ENCODE peak calls at places on chromosomes 12 and 14, in seven cellular contexts. D is CD8-positive, alpha-beta T cell; M is aorta; J is CD8-positive, alpha-beta memory T cell; Q is GM04504; O is stimulated activated naive B cell treated with anti-CD40 and anti-IgM and Interleukin-4, amounts not matched to agents 10 μg/mL and 1 μg/mL and 100 μg/mL, for 72 hours; C is activated CD4-positive, alpha-beta T cell treated with anti-CD3 and anti-CD28 coated beads for 1 hour. V is an unnamed sample.
A peak's percentile ranks its signal among the peaks of the same experiment; 100 is the strongest.

GRCh38 chr14:56318393-56319115 is 200.3 kb downstream of the PELI2 start:
- DNase-seq in D (no peak), M (no peak), J (no peak), Q (no peak), O (no peak), C (no peak), V (no peak)

GRCh38 chr12:121827351-121828099 is 23.7 kb downstream of the SETD1B start:
- DNase-seq in D (no peak), M (no peak), J (no peak), Q (no peak), O (no peak), C (no peak), V (no peak)

GRCh38 chr14:106228541-106229158 is 702.3 kb downstream of the TMEM121 start:
- DNase-seq in D (peak; percentile 40), M (no peak), J (no peak), Q (no peak), O (no peak), C (peak; percentile 23), V (no peak)

GRCh38 chr14:90512332-90512951 is 115.6 kb downstream of the CALM1 start:
- DNase-seq in D (no peak), M (no peak), J (no peak), Q (no peak), O (no peak), C (no peak), V (no peak)

GRCh38 chr12:112159146-112159541 is 33.8 kb downstream of the TRAFD1 start:
- DNase-seq in D (no peak), M (peak; percentile 30), J (no peak), Q (no peak), O (no peak), C (no peak), V (no peak)

GRCh38 chr12:132554857-132555630 is 55.3 kb downstream of the LRCOL1 start:
- DNase-seq in D (peak; percentile 41), M (no peak), J (no peak), Q (no peak), O (no peak), C (no peak), V (no peak)

GRCh38 chr14:23486116-23486515 is 16.6 kb downstream of the NGDN start:
- DNase-seq in D (no peak), M (no peak), J (no peak), Q (no peak), O (no peak), C (no peak), V (no peak)

GRCh38 chr12:69354172-69354560 is 5.4 kb upstream of the YEATS4 start:
- DNase-seq in D (no peak), M (no peak), J (no peak), Q (no peak), O (no peak), C (no peak), V (no peak)

GRCh38 chr14:96001866-96002510 is 37.2 kb upstream of the C14orf132 start:
- DNase-seq in D (no peak), M (no peak), J (no peak), Q (peak; percentile 9), O (no peak), C (no peak), V (no peak)

GRCh38 chr12:22271036-22271435 is 63.5 kb downstream of the ST8SIA1 start:
- DNase-seq in D (no peak), M (no peak), J (no peak), Q (peak; percentile 77), O (no peak), C (no peak), V (no peak)

GRCh38 chr14:95389471-95390011 is 69.8 kb upstream of the CLMN start:
- DNase-seq in D (no peak), M (peak; percentile 93), J (no peak), Q (no peak), O (no peak), C (no peak), V (no peak)

GRCh38 chr12:20368653-20369163 is 371 bp downstream of the PDE3A start:
- DNase-seq in D (no peak), M (peak; percentile 77), J (no peak), Q (no peak), O (no peak), C (no peak), V (no peak)

GRCh38 chr12:32005496-32006125 is 46.4 kb downstream of the RESF1 start:
- DNase-seq in D (no peak), M (no peak), J (no peak), Q (no peak), O (no peak), C (no peak), V (no peak)

GRCh38 chr12:70692681-70693288 is 55.6 kb upstream of the PTPRB start:
- DNase-seq in D (no peak), M (no peak), J (no peak), Q (peak; percentile 3), O (no peak), C (no peak), V (no peak)